ENCODE peak calls at places on chromosomes 13 and 19, in six cellular contexts. C is H9, P is T-cell, I is NCI-H226, F is HuH-7, O is ovary. X is an unnamed sample.

GRCh38 chr13:46032341-46032740 is 20.2 kb downstream of the ZC3H13 start:
- DNase-seq in C (no peak), P (no peak), I (no peak), F (no peak), O (no peak), X (no peak)

GRCh38 chr13:30466841-30467252 is 1.1 kb upstream of the HMGB1 start:
- DNase-seq in C (no peak), P (no peak), I (no peak), F (no peak), O (no peak), X (no peak)

GRCh38 chr19:6970021-6970420 is 51.2 kb downstream of the MBD3L2B start:
- DNase-seq in C (no peak), P (no peak), I (no peak), F (no peak), O (no peak), X (no peak)

GRCh38 chr19:18245297-18245696 is 19.1 kb upstream of the PDE4C start:
- DNase-seq in C (no peak), P (no peak), I (no peak), F (no peak), O (no peak), X (no peak)

GRCh38 chr13:38103851-38104250 is 234.3 kb upstream of the TRPC4 start:
- DNase-seq in C (no peak), P (no peak), I (no peak), F (no peak), O (no peak), X (no peak)

GRCh38 chr13:39036212-39036611 is 1.7 kb downstream of the PROSER1 start:
- DNase-seq in C (no peak), P (no peak), I (no peak), F (no peak), O (no peak), X (no peak)

GRCh38 chr13:77918391-77919261 is at the start of gene EDNRB:
- DNase-seq in C (peak), P (no peak), I (no peak), F (no peak), O (peak), X (peak)

GRCh38 chr13:45384474-45385174 is 33.5 kb downstream of the SLC25A30 start:
- DNase-seq in C (no peak), P (no peak), I (no peak), F (no peak), O (no peak), X (no peak)

GRCh38 chr19:35596366-35596999 is 10.5 kb downstream of the PMIS2 start:
- DNase-seq in C (no peak), P (no peak), I (peak), F (no peak), O (no peak), X (no peak)

GRCh38 chr13:60591348-60591747 is 194.3 kb downstream of the TDRD3 start:
- DNase-seq in C (no peak), P (no peak), I (no peak), F (no peak), O (no peak), X (no peak)

GRCh38 chr13:109113427-109113826 is 484.0 kb downstream of the MYO16 start:
- DNase-seq in C (no peak), P (no peak), I (no peak), F (no peak), O (no peak), X (no peak)

GRCh38 chr13:98368019-98368418 is 190.9 kb upstream of the RNF113B start:
- DNase-seq in C (no peak), P (no peak), I (no peak), F (no peak), O (no peak), X (no peak)

GRCh38 chr13:37602743-37603381 is 4.3 kb upstream of the POSTN start:
- DNase-seq in C (no peak), P (no peak), I (no peak), F (no peak), O (no peak), X (no peak)

GRCh38 chr19:31470229-31470939 is 121.1 kb upstream of the TSHZ3 start:
- DNase-seq in C (no peak), P (no peak), I (no peak), F (no peak), O (no peak), X (no peak)

GRCh38 chr19:33399745-33400681 is 26.5 kb downstream of the CEBPG start:
- DNase-seq in C (no peak), P (no peak), I (no peak), F (no peak), O (no peak), X (no peak)

X was measured in ecto neural progenitor cell.